ENCODE peak calls at places on chromosomes 3 and 15, in eight cellular contexts. V, G, N, O, J, D, R and K are unnamed samples. For H3K27me3 and H3K36me3, the result is how much of the 10 kb centered on the place peaks cover.

GRCh38 chr3:143311096-143311495 is 191.5 kb downstream of the CHST2 start:
- DNase-seq in J (no peak), G (no peak), O (no peak), D (no peak), N (no peak), V (no peak), R (no peak), K (no peak)

GRCh38 chr15:89074402-89075012 is 13.7 kb upstream of the ABHD2 start:
- DNase-seq in D (no peak), J (no peak), O (no peak), V (no peak), G (no peak), N (no peak), R (no peak), K (no peak)

GRCh38 chr15:62407962-62408361 is 242.9 kb upstream of the C2CD4B start:
- DNase-seq in D (no peak), R (no peak), G (no peak), V (no peak), O (no peak), J (no peak), N (no peak), K (no peak)

GRCh38 chr3:185931777-185932176 is 6.0 kb downstream of the TRA2B start:
- DNase-seq in V (no peak), D (no peak), J (no peak), N (no peak), G (no peak), R (no peak), O (no peak), K (no peak)

GRCh38 chr3:155321418-155321817 is 27.9 kb upstream of the STRIT1 start:
- DNase-seq in D (no peak), N (no peak), O (no peak), J (no peak), G (no peak), R (no peak), V (no peak), K (no peak)

GRCh38 chr3:81728766-81729544 is 32.5 kb downstream of the GBE1 start:
- DNase-seq in V (no peak), G (no peak), J (no peak), R (no peak), N (no peak), O (peak), D (no peak), K (no peak)

GRCh38 chr3:48428863-48429415 is 947 bp downstream of the PLXNB1 start:
- DNase-seq in V (no peak), G (peak), N (no peak), O (peak), J (peak), D (no peak), R (peak), K (no peak)

GRCh38 chr3:139894638-139894989 is 40.4 kb upstream of the CLSTN2 start:
- DNase-seq in D (no peak), J (no peak), G (no peak), R (peak), V (no peak), O (no peak), N (no peak), K (no peak)

GRCh38 chr15:36803773-36804172 is 224.3 kb downstream of the CDIN1 start:
- DNase-seq in N (no peak), G (no peak), J (no peak), R (no peak), V (no peak), D (no peak), O (no peak), K (no peak)

GRCh38 chr3:129600348-129600747 is 6.1 kb downstream of the PLXND1 start:
- DNase-seq in G (no peak), N (no peak), O (no peak), R (no peak), J (no peak), D (no peak), V (no peak), K (no peak)

GRCh38 chr3:55795736-55796135 is 308.6 kb upstream of the WNT5A start:
- DNase-seq in N (peak), J (no peak), O (no peak), V (no peak), R (no peak), D (peak), G (no peak), K (no peak)

GRCh38 chr3:41792806-41793205 is 169.1 kb downstream of the ULK4 start:
- DNase-seq in O (no peak), D (no peak), V (no peak), R (no peak), G (no peak), N (no peak), J (no peak), K (no peak)

GRCh38 chr3:150868282-150868681 is 37.0 kb downstream of the MINDY4B start:
- DNase-seq in G (no peak), N (no peak), R (peak), O (peak), D (no peak), V (no peak), J (no peak), K (no peak)

GRCh38 chr15:40937762-40938529 is 8.8 kb downstream of the DLL4 start:
- DNase-seq in D (no peak), J (no peak), O (no peak), G (no peak), N (no peak), R (no peak), V (no peak), K (no peak)

GRCh38 chr3:13288732-13289718 is 131.1 kb downstream of the NUP210 start:
- DNase-seq in J (peak), O (no peak), V (no peak), G (no peak), N (no peak), D (no peak), R (no peak), K (no peak)

DNA sequence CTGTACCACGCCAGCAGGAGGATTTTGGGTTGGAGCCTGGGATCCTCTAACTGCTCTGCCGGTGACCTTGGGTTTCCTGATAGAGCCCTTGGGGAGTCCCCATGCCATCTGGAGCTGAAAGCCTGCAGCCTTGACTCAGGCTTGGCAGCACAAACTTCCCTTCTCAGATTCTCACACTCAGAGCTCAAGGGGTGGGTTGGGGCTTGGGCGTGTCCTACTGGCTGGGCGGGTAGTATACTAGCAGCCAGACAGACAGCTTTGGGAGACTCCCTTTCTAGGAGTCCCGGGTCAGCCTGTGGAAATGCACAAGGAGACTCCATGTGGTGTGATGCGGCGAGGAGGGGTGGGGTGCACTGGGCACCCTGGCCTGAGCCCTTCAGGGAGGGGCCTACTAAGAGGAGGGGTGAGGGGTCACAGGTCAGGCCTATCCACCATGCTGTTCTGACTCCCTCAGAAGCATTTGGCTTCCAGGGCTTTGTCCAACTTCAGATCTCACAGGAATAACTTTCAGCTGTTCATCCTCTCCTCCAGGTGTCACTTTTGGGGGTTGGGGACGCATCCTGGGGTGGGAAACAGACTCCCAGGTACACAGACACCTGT is 21.6 kb upstream of the PLXNA1 start:
- DNase-seq in G (no peak), J (peak), N (peak), R (no peak), V (peak), D (peak), O (peak), K (no peak)
- H3K27ac ChIP-seq in G (no peak), J (no peak), N (no peak), R (no peak), V (no peak), D (no peak), O (no peak), K (no peak)

GRCh38 chr3:124157000-124157712 is 165.2 kb upstream of the ROPN1 start:
- DNase-seq in J (no peak), D (no peak), N (no peak), V (no peak), O (no peak), G (no peak), R (no peak), K (no peak)

GRCh38 chr3:124158174-124158812 is 166.4 kb upstream of the ROPN1 start:
- DNase-seq in G (no peak), D (no peak), R (peak), V (no peak), N (no peak), O (no peak), J (no peak), K (no peak)

GRCh38 chr3:124163689-124164088 is 171.8 kb upstream of the ROPN1 start:
- DNase-seq in V (no peak), R (no peak), D (no peak), G (no peak), O (no peak), J (no peak), N (no peak), K (no peak)

GRCh38 chr3:124161453-124161852 is 169.5 kb upstream of the ROPN1 start:
- DNase-seq in O (no peak), D (no peak), N (no peak), R (no peak), G (no peak), J (no peak), V (no peak), K (no peak)

DNA sequence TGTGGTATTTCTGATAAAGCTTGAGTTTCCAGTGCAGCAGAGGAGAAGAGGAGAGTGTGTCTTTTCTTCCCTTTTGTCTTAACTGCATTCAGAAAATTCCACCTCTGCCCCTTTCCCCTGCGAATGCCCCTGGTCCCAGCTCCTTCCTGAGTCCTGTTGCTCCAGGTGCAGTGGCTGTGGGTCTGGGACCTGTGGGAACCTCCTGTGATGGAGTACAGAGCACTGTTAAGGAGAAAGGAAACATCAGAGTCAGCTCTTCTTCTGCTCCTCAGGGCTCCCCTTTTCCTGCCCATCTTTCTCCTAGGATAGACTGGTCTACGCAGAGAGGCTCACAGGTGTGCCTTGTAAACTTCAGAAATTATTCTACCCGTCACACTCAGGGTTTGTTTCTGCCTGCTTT is 165.8 kb upstream of the ROPN1 start:
- DNase-seq in O (no peak), R (no peak), D (no peak), G (no peak), J (no peak), V (no peak), N (no peak), K (no peak)
- H3K27me3 ChIP-seq in O (under half), R (under half), D (under half), G (under half), J (under half), V (under half), N (under half), K (under half)

GRCh38 chr15:93001881-93002280 is 87.1 kb downstream of the RGMA start:
- DNase-seq in G (no peak), R (no peak), D (no peak), J (no peak), O (peak), N (no peak), V (no peak), K (no peak)

GRCh38 chr15:92997821-92998220 is 91.2 kb downstream of the RGMA start:
- DNase-seq in D (no peak), G (no peak), N (no peak), O (no peak), V (no peak), R (no peak), J (no peak), K (no peak)

GRCh38 chr15:93005133-93005532 is 83.9 kb downstream of the RGMA start:
- DNase-seq in D (no peak), R (no peak), V (no peak), O (no peak), J (no peak), N (no peak), G (no peak), K (no peak)

DNA sequence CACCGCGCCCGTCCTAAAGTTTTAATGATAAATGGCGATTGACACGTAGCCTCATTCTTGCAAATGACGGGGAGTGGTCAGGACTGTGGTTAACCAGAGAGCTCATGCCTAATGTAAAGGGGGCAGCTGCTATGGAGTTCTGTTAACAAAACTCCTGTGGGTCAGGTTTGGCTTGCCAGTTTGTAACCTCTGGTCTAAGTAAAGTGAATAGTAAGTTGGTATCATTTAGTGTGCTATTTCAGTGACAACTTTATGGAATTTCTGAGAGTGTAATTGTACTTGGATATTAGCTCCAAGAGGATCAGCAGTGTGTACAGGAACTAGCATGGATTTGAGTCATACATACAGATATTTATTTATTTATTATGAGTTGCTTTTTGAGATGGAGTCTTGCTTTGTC is 87.9 kb downstream of the RGMA start:
- DNase-seq in N (no peak), R (no peak), O (no peak), G (no peak), J (no peak), V (no peak), D (no peak), K (no peak)
- H3K36me3 ChIP-seq in N (half or more), R (under half), O (half or more), G (half or more), J (half or more), V (half or more), D (half or more), K (half or more)

DNA sequence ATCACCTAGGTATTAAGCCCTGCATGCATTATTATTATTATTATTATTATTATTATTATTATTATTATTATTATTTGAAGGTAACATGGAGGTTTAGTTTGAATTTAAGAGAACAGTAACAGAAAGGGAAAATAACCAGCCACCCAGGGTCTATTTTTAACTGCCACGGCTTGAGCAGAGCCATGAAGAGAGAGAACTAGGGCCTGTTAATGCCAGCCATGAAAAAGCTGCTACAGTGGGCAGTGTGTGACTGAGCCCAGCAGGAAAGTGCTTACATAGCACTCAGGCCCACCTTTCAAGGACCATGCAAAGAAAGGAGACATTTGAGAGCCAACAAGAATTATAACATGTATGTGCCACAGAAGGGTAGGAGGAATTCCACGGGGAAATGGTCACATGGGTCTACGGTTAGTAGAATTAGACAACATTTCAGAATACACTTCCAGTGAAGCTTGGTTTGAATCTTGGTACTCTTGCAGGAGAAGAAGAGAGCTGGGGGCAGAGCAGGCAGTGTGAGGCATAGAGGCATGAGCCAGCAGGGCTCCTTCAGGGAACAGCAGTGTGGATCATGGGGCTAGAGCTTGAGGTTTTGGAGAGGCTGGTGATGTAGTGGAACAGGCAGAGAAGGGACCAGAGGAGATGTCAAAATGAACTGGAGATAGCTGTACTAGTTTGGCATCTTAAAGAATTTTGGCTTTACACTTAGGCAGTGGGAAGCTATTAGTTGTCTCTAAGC is 140.7 kb downstream of the CMSS1 start:
- DNase-seq in D (no peak), O (no peak), J (no peak), G (no peak), N (no peak), V (no peak), R (no peak), K (no peak)
- H3K27ac ChIP-seq in D (no peak), O (no peak), J (no peak), G (no peak), N (no peak), V (no peak), R (peak), K (no peak)

GRCh38 chr3:184259878-184260570 is 1.3 kb downstream of the CAMK2N2 start:
- DNase-seq in V (no peak), R (no peak), G (peak), J (no peak), N (no peak), O (peak), D (peak), K (peak)

GRCh38 chr3:184262166-184262926 is 993 bp upstream of the CAMK2N2 start:
- DNase-seq in D (no peak), V (no peak), G (peak), R (no peak), N (no peak), J (no peak), O (no peak), K (peak)

GRCh38 chr3:184260571-184261269 is 633 bp downstream of the CAMK2N2 start:
- DNase-seq in N (no peak), V (no peak), G (no peak), D (no peak), J (no peak), O (no peak), R (no peak), K (no peak)

GRCh38 chr3:184261270-184262165 is at the start of gene CAMK2N2:
- DNase-seq in N (peak), R (no peak), J (peak), D (peak), O (peak), G (peak), V (peak), K (no peak)

DNA sequence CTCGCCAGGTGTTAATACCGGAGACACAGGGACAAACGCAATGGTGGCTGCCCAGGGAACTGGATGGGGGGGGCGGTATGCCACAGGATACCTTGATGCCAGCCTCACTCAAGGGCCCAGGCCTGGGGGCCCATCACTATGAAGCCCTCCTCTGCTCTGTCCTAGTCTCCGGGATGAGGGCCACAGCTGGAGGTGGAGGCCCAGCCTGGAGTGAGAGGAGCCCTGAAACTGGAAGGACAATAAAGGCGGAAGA is 1.5 kb upstream of the CAMK2N2 start:
- DNase-seq in D (no peak), O (no peak), V (no peak), R (no peak), G (no peak), N (no peak), J (no peak), K (no peak)
- H3K27me3 ChIP-seq in D (under half), O (half or more), V (under half), R (under half), G (under half), N (under half), J (half or more), K (under half)

GRCh38 chr15:34879112-34879511 is 83.8 kb upstream of the ACTC1 start:
- DNase-seq in R (no peak), D (no peak), V (no peak), O (peak), N (no peak), J (no peak), G (no peak), K (no peak)

DNA sequence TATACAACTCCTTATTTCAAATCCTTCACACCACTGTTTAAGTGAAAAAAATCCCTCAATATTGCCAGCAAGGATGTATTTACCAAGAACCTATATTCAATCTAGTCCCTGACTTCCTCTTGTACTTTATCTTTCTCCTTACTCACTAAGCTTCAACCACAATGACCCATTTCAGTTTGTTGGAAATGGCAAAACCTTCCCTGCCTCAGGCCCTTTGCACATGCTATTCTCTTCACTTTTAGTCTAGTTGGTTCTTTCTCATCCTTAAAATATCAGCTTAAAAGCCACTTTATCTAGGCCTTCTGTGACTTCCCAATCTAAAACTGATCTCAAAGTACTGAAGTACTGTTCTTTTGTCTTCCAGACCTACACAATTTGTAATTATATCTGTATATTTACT is 81.3 kb upstream of the ACTC1 start:
- DNase-seq in V (no peak), G (no peak), J (no peak), R (no peak), O (no peak), N (no peak), D (no peak), K (no peak)
- H3K36me3 ChIP-seq in V (half or more), G (under half), J (half or more), R (under half), O (under half), N (under half), D (under half), K (half or more)